ENCODE peak calls at places on chromosomes 11 and 22, in ten cellular contexts. One of them, this sample, is unnamed.

GRCh38 chr11:16511807-16512114 is 155.4 kb upstream of the SOX6 start:
- DNase-seq in A549: no peak
- DNase-seq in cardiac fibroblast: no peak
- DNase-seq in BE2C: no peak
- DNase-seq in fibroblast of villous mesenchyme: no peak
- DNase-seq in AG04450: no peak
- DNase-seq in choroid plexus epithelial cell: no peak
- DNase-seq in AG09309: no peak
- DNase-seq in CD8-positive, alpha-beta T cell: no peak
- DNase-seq in epithelial cell of esophagus: no peak
- DNase-seq in this sample: no peak

GRCh38 chr22:26579331-26579886 is 10.5 kb downstream of the TPST2 start:
- DNase-seq in A549: no peak
- DNase-seq in cardiac fibroblast: no peak
- DNase-seq in BE2C: no peak
- DNase-seq in fibroblast of villous mesenchyme: no peak
- DNase-seq in AG04450: no peak
- DNase-seq in choroid plexus epithelial cell: no peak
- DNase-seq in AG09309: no peak
- DNase-seq in CD8-positive, alpha-beta T cell: no peak
- DNase-seq in epithelial cell of esophagus: no peak
- DNase-seq in this sample: no peak

GRCh38 chr11:3093281-3094191 is 36.3 kb upstream of the CARS1 start:
- DNase-seq in A549: no peak
- DNase-seq in cardiac fibroblast: no peak
- DNase-seq in BE2C: no peak
- DNase-seq in fibroblast of villous mesenchyme: no peak
- DNase-seq in AG04450: no peak
- DNase-seq in choroid plexus epithelial cell: no peak
- DNase-seq in AG09309: no peak
- DNase-seq in CD8-positive, alpha-beta T cell: no peak
- DNase-seq in epithelial cell of esophagus: no peak
- DNase-seq in this sample: no peak

GRCh38 chr11:126115820-126116319 is 53.2 kb upstream of the CDON start:
- DNase-seq in A549: peak; percentile 81
- DNase-seq in cardiac fibroblast: peak; percentile 44
- DNase-seq in BE2C: peak; percentile 80
- DNase-seq in fibroblast of villous mesenchyme: peak; percentile 84
- DNase-seq in AG04450: peak; percentile 77
- DNase-seq in choroid plexus epithelial cell: peak; percentile 90
- DNase-seq in AG09309: peak; percentile 52
- DNase-seq in CD8-positive, alpha-beta T cell: no peak
- DNase-seq in epithelial cell of esophagus: peak; percentile 50
- DNase-seq in this sample: peak; percentile 81

GRCh38 chr22:20566420-20567260 is 59.2 kb downstream of the MED15 start:
- DNase-seq in A549: no peak
- DNase-seq in cardiac fibroblast: peak; percentile 80
- DNase-seq in BE2C: no peak
- DNase-seq in fibroblast of villous mesenchyme: peak; percentile 65
- DNase-seq in AG04450: no peak
- DNase-seq in choroid plexus epithelial cell: peak; percentile 77
- DNase-seq in AG09309: peak; percentile 74
- DNase-seq in CD8-positive, alpha-beta T cell: peak; percentile 65
- DNase-seq in epithelial cell of esophagus: peak; percentile 83
- DNase-seq in this sample: no peak

GRCh38 chr11:93917673-93918072 is 67.3 kb upstream of the VSTM5 start:
- DNase-seq in A549: no peak
- DNase-seq in cardiac fibroblast: no peak
- DNase-seq in BE2C: no peak
- DNase-seq in fibroblast of villous mesenchyme: no peak
- DNase-seq in AG04450: no peak
- DNase-seq in choroid plexus epithelial cell: no peak
- DNase-seq in AG09309: no peak
- DNase-seq in CD8-positive, alpha-beta T cell: no peak
- DNase-seq in epithelial cell of esophagus: no peak
- DNase-seq in this sample: no peak

GRCh38 chr22:43142881-43143562 is at the start of gene MCAT:
- DNase-seq in A549: peak; percentile 65
- DNase-seq in cardiac fibroblast: peak; percentile 71
- DNase-seq in BE2C: peak; percentile 90
- DNase-seq in fibroblast of villous mesenchyme: peak; percentile 66
- DNase-seq in AG04450: peak; percentile 13
- DNase-seq in choroid plexus epithelial cell: peak; percentile 77
- DNase-seq in AG09309: no peak
- DNase-seq in CD8-positive, alpha-beta T cell: peak; percentile 62
- DNase-seq in epithelial cell of esophagus: peak; percentile 82
- DNase-seq in this sample: no peak

GRCh38 chr11:3176487-3176886 is 11.4 kb upstream of the OSBPL5 start:
- DNase-seq in A549: no peak
- DNase-seq in cardiac fibroblast: no peak
- DNase-seq in BE2C: no peak
- DNase-seq in fibroblast of villous mesenchyme: no peak
- DNase-seq in AG04450: no peak
- DNase-seq in choroid plexus epithelial cell: no peak
- DNase-seq in AG09309: no peak
- DNase-seq in CD8-positive, alpha-beta T cell: no peak
- DNase-seq in epithelial cell of esophagus: no peak
- DNase-seq in this sample: no peak

GRCh38 chr11:1906623-1907423 is 12.7 kb upstream of the TNNT3 start:
- DNase-seq in A549: no peak
- DNase-seq in cardiac fibroblast: no peak
- DNase-seq in BE2C: no peak
- DNase-seq in fibroblast of villous mesenchyme: no peak
- DNase-seq in AG04450: no peak
- DNase-seq in choroid plexus epithelial cell: no peak
- DNase-seq in AG09309: no peak
- DNase-seq in CD8-positive, alpha-beta T cell: no peak
- DNase-seq in epithelial cell of esophagus: no peak
- DNase-seq in this sample: no peak

GRCh38 chr11:64911142-64911541 is 5.9 kb downstream of the ATG2A start:
- DNase-seq in A549: no peak
- DNase-seq in cardiac fibroblast: no peak
- DNase-seq in BE2C: no peak
- DNase-seq in fibroblast of villous mesenchyme: no peak
- DNase-seq in AG04450: no peak
- DNase-seq in choroid plexus epithelial cell: no peak
- DNase-seq in AG09309: no peak
- DNase-seq in CD8-positive, alpha-beta T cell: no peak
- DNase-seq in epithelial cell of esophagus: no peak
- DNase-seq in this sample: no peak

GRCh38 chr22:18968011-18968749 is 32.1 kb upstream of the PRODH start:
- DNase-seq in A549: no peak
- DNase-seq in cardiac fibroblast: peak; percentile 18
- DNase-seq in BE2C: no peak
- DNase-seq in fibroblast of villous mesenchyme: peak; percentile 37
- DNase-seq in AG04450: no peak
- DNase-seq in choroid plexus epithelial cell: peak; percentile 40
- DNase-seq in AG09309: no peak
- DNase-seq in CD8-positive, alpha-beta T cell: no peak
- DNase-seq in epithelial cell of esophagus: peak; percentile 44
- DNase-seq in this sample: no peak

GRCh38 chr11:103958475-103959215 is 77.8 kb upstream of the DDI1 start:
- DNase-seq in A549: no peak
- DNase-seq in cardiac fibroblast: no peak
- DNase-seq in BE2C: no peak
- DNase-seq in fibroblast of villous mesenchyme: no peak
- DNase-seq in AG04450: no peak
- DNase-seq in choroid plexus epithelial cell: peak; percentile 42
- DNase-seq in AG09309: no peak
- DNase-seq in CD8-positive, alpha-beta T cell: no peak
- DNase-seq in epithelial cell of esophagus: no peak
- DNase-seq in this sample: no peak

GRCh38 chr11:94574193-94574961 is 7.2 kb downstream of the PIWIL4 start:
- DNase-seq in A549: no peak
- DNase-seq in cardiac fibroblast: peak; percentile 81
- DNase-seq in BE2C: no peak
- DNase-seq in fibroblast of villous mesenchyme: peak; percentile 84
- DNase-seq in AG04450: peak; percentile 56
- DNase-seq in choroid plexus epithelial cell: peak; percentile 92
- DNase-seq in AG09309: peak; percentile 67
- DNase-seq in CD8-positive, alpha-beta T cell: no peak
- DNase-seq in epithelial cell of esophagus: no peak
- DNase-seq in this sample: no peak

GRCh38 chr11:6194065-6194581 is 4.9 kb upstream of the OR52W1 start:
- DNase-seq in A549: no peak
- DNase-seq in cardiac fibroblast: no peak
- DNase-seq in BE2C: no peak
- DNase-seq in fibroblast of villous mesenchyme: no peak
- DNase-seq in AG04450: no peak
- DNase-seq in choroid plexus epithelial cell: no peak
- DNase-seq in AG09309: no peak
- DNase-seq in CD8-positive, alpha-beta T cell: no peak
- DNase-seq in epithelial cell of esophagus: no peak
- DNase-seq in this sample: no peak

GRCh38 chr11:114953039-114953438 is 274.7 kb downstream of the NXPE2 start:
- DNase-seq in A549: no peak
- DNase-seq in cardiac fibroblast: no peak
- DNase-seq in BE2C: no peak
- DNase-seq in fibroblast of villous mesenchyme: no peak
- DNase-seq in AG04450: no peak
- DNase-seq in choroid plexus epithelial cell: no peak
- DNase-seq in AG09309: no peak
- DNase-seq in CD8-positive, alpha-beta T cell: no peak
- DNase-seq in epithelial cell of esophagus: no peak
- DNase-seq in this sample: no peak

GRCh38 chr22:50304528-50305392 is 2.7 kb downstream of the PLXNB2 start:
- DNase-seq in A549: no peak
- DNase-seq in cardiac fibroblast: peak; percentile 28
- DNase-seq in BE2C: no peak
- DNase-seq in fibroblast of villous mesenchyme: no peak
- DNase-seq in AG04450: no peak
- DNase-seq in choroid plexus epithelial cell: no peak
- DNase-seq in AG09309: no peak
- DNase-seq in CD8-positive, alpha-beta T cell: no peak
- DNase-seq in epithelial cell of esophagus: peak; percentile 80
- DNase-seq in this sample: peak; percentile 70

GRCh38 chr11:15114501-15115475 is at the start of gene INSC:
- DNase-seq in A549: no peak
- DNase-seq in cardiac fibroblast: no peak
- DNase-seq in BE2C: no peak
- DNase-seq in fibroblast of villous mesenchyme: peak; percentile 14
- DNase-seq in AG04450: no peak
- DNase-seq in choroid plexus epithelial cell: peak; percentile 22
- DNase-seq in AG09309: no peak
- DNase-seq in CD8-positive, alpha-beta T cell: no peak
- DNase-seq in epithelial cell of esophagus: no peak
- DNase-seq in this sample: no peak

GRCh38 chr11:83069441-83070043 is 2.2 kb downstream of the RAB30 start:
- DNase-seq in A549: no peak
- DNase-seq in cardiac fibroblast: no peak
- DNase-seq in BE2C: no peak
- DNase-seq in fibroblast of villous mesenchyme: peak; percentile 6
- DNase-seq in AG04450: no peak
- DNase-seq in choroid plexus epithelial cell: peak; percentile 14
- DNase-seq in AG09309: no peak
- DNase-seq in CD8-positive, alpha-beta T cell: no peak
- DNase-seq in epithelial cell of esophagus: no peak
- DNase-seq in this sample: peak; percentile 28
- H3K4me3 ChIP-seq in A549: peak overlapping the region; percentile 84
- H3K4me3 ChIP-seq in cardiac fibroblast: peak overlapping the region; percentile 81
- H3K4me3 ChIP-seq in BE2C: no peak overlapping the region
- H3K4me3 ChIP-seq in fibroblast of villous mesenchyme: peak overlapping the region; percentile 90
- H3K4me3 ChIP-seq in AG04450: peak overlapping the region; percentile 93
- H3K4me3 ChIP-seq in choroid plexus epithelial cell: no peak overlapping the region
- H3K4me3 ChIP-seq in AG09309: peak overlapping the region; percentile 97
- H3K4me3 ChIP-seq in CD8-positive, alpha-beta T cell: no peak overlapping the region
- H3K4me3 ChIP-seq in epithelial cell of esophagus: no peak overlapping the region
- H3K4me3 ChIP-seq in this sample: peak overlapping the region; percentile 97

GRCh38 chr11:47302853-47303252 is 32.9 kb downstream of the MADD start:
- DNase-seq in A549: no peak
- DNase-seq in cardiac fibroblast: no peak
- DNase-seq in BE2C: no peak
- DNase-seq in fibroblast of villous mesenchyme: no peak
- DNase-seq in AG04450: no peak
- DNase-seq in choroid plexus epithelial cell: no peak
- DNase-seq in AG09309: no peak
- DNase-seq in CD8-positive, alpha-beta T cell: no peak
- DNase-seq in epithelial cell of esophagus: no peak
- DNase-seq in this sample: no peak
- TF ChIP-seq CTCF in A549: no peak
- TF ChIP-seq CTCF in cardiac fibroblast: no peak
- TF ChIP-seq CTCF in BE2C: no peak
- TF ChIP-seq CTCF in fibroblast of villous mesenchyme: no peak
- TF ChIP-seq CTCF in AG04450: no peak
- TF ChIP-seq CTCF in choroid plexus epithelial cell: no peak
- TF ChIP-seq CTCF in AG09309: no peak
- TF ChIP-seq CTCF in CD8-positive, alpha-beta T cell: no peak
- TF ChIP-seq CTCF in epithelial cell of esophagus: no peak
- TF ChIP-seq CTCF in this sample: no peak

DNA sequence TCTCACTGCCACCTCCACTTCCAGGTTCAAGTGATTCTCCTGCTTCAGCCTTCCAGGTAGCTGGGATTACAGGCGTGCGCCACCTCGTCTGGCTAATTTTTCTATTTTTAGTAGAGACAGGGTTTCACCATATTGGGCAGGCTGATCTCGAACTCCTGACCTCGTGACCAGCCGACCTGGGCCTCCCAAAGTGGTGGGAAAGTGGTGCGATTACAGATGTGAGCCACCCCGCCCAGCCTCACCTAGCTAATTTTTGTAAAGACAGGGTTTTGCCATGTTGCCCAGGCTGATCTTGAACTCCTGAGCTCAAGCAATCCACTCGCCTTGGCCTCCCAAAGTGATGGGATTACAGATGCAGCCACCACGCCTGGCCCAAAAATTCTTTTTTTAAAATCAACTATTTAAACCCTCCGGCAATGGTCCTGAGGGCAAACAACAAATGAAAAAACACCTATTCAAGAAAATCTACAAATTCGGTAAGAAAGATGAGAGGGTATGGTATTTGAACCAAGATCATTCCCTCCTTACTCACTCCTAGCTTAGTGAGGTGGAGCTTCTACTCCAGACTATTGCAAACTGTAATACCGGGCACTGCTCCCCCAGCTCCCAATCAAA is 1.9 kb downstream of the NF2 start:
- DNase-seq in A549: no peak
- DNase-seq in cardiac fibroblast: no peak
- DNase-seq in BE2C: no peak
- DNase-seq in fibroblast of villous mesenchyme: no peak
- DNase-seq in AG04450: no peak
- DNase-seq in choroid plexus epithelial cell: no peak
- DNase-seq in AG09309: no peak
- DNase-seq in CD8-positive, alpha-beta T cell: no peak
- DNase-seq in epithelial cell of esophagus: no peak
- DNase-seq in this sample: no peak
- H3K4me3 ChIP-seq in A549: peak overlapping the region; percentile 63
- H3K4me3 ChIP-seq in cardiac fibroblast: no peak overlapping the region
- H3K4me3 ChIP-seq in BE2C: no peak overlapping the region
- H3K4me3 ChIP-seq in fibroblast of villous mesenchyme: peak overlapping the region; percentile 85
- H3K4me3 ChIP-seq in AG04450: peak overlapping the region; percentile 77
- H3K4me3 ChIP-seq in choroid plexus epithelial cell: no peak overlapping the region
- H3K4me3 ChIP-seq in AG09309: peak overlapping the region; percentile 53
- H3K4me3 ChIP-seq in CD8-positive, alpha-beta T cell: peak overlapping the region; percentile 77
- H3K4me3 ChIP-seq in epithelial cell of esophagus: no peak overlapping the region
- H3K4me3 ChIP-seq in this sample: no peak overlapping the region

DNA sequence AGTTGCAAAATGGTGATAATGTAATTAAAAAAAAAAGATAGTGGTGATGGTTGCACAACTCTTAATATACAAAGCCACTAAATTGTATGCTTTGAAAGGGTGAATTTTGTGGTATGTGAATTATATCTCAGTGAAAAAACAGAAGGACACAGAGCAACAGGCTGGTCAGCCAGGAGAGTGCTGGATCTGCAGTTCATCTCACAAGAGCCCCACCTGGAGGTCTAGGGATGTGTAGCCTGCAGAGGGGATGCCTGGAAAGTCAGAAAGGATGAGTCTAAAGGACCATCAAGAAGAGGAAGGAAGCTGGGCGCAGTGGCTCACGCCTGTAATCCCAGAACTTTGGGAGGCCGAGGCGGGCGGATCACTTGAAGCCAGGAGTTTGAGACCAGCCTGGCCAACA is 9.0 kb downstream of the POLR3H start:
- DNase-seq in A549: peak; percentile 46
- DNase-seq in cardiac fibroblast: peak; percentile 21
- DNase-seq in BE2C: peak; percentile 56
- DNase-seq in fibroblast of villous mesenchyme: peak; percentile 27
- DNase-seq in AG04450: no peak
- DNase-seq in choroid plexus epithelial cell: peak; percentile 51
- DNase-seq in AG09309: no peak
- DNase-seq in CD8-positive, alpha-beta T cell: no peak
- DNase-seq in epithelial cell of esophagus: no peak
- DNase-seq in this sample: no peak
- TF ChIP-seq CTCF in A549: no peak
- TF ChIP-seq CTCF in cardiac fibroblast: peak; percentile 16
- TF ChIP-seq CTCF in BE2C: peak; percentile 60
- TF ChIP-seq CTCF in fibroblast of villous mesenchyme: peak; percentile 42
- TF ChIP-seq CTCF in AG04450: peak; percentile 48
- TF ChIP-seq CTCF in choroid plexus epithelial cell: peak; percentile 49
- TF ChIP-seq CTCF in AG09309: peak; percentile 22
- TF ChIP-seq CTCF in CD8-positive, alpha-beta T cell: no peak
- TF ChIP-seq CTCF in epithelial cell of esophagus: peak; percentile 20
- TF ChIP-seq CTCF in this sample: peak; percentile 50